ENCODE peak calls at places on chromosomes 3 and 15, in ten cellular contexts. C is GM23338, U is esophagus squamous epithelium, M is cardiac muscle cell, Q is fibroblast of lung, W is suprapubic skin, K is adrenal gland, H is keratinocyte, Y is DND-41, L is heart right ventricle. N is an unnamed sample. For H3K36me3, the result is how much of the 10 kb centered on the place peaks cover.

GRCh38 chr3:110343945-110344344 is 727.7 kb upstream of the NECTIN3 start:
- DNase-seq in C (no peak), U (no peak), M (no peak), Q (peak), W (no peak), K (no peak), H (no peak), Y (no peak), L (no peak), N (no peak)

GRCh38 chr3:78908236-78908635 is 859.6 kb downstream of the ROBO1 start:
- DNase-seq in C (no peak), U (no peak), M (no peak), Q (peak), W (no peak), K (no peak), H (no peak), Y (no peak), L (no peak), N (no peak)

GRCh38 chr3:171225101-171225674 is 198.7 kb upstream of the SLC2A2 start:
- DNase-seq in C (no peak), U (no peak), M (no peak), Q (no peak), W (no peak), K (no peak), H (no peak), Y (no peak), L (no peak), N (no peak)

GRCh38 chr3:155078959-155079794 is 942 bp upstream of the MME start:
- DNase-seq in C (peak), U (no peak), M (no peak), Q (no peak), W (no peak), K (no peak), H (no peak), Y (peak), L (no peak), N (no peak)

GRCh38 chr15:75669191-75669878 is 21.6 kb downstream of the SNX33 start:
- DNase-seq in C (no peak), U (no peak), M (no peak), Q (peak), W (no peak), K (no peak), H (peak), Y (no peak), L (no peak), N (no peak)

GRCh38 chr15:100093211-100094126 is 248.3 kb downstream of the ADAMTS17 start:
- DNase-seq in C (no peak), U (no peak), M (no peak), Q (peak), W (no peak), K (no peak), H (peak), Y (no peak), L (no peak), N (no peak)

GRCh38 chr15:25876231-25877140 is 13.4 kb upstream of the ATP10A start:
- DNase-seq in C (no peak), U (no peak), M (no peak), Q (no peak), W (no peak), K (no peak), H (no peak), Y (no peak), L (no peak), N (no peak)

GRCh38 chr15:77025471-77025901 is 30.6 kb downstream of the PSTPIP1 start:
- DNase-seq in C (no peak), U (no peak), M (no peak), Q (no peak), W (peak), K (no peak), H (no peak), Y (no peak), L (no peak), N (no peak)

GRCh38 chr3:71681224-71681668 is 44.0 kb downstream of the EIF4E3 start:
- DNase-seq in C (peak), U (no peak), M (peak), Q (peak), W (no peak), K (peak), H (no peak), Y (peak), L (peak), N (peak)

GRCh38 chr3:41893977-41894376 is 67.9 kb downstream of the ULK4 start:
- DNase-seq in C (peak), U (no peak), M (peak), Q (peak), W (no peak), K (peak), H (no peak), Y (no peak), L (no peak), N (no peak)

GRCh38 chr15:44726568-44727461 is 9.5 kb upstream of the TRIM69 start:
- DNase-seq in C (peak), U (peak), M (no peak), Q (peak), W (no peak), K (peak), H (peak), Y (peak), L (no peak), N (peak)

GRCh38 chr3:45690331-45691035 is 1.3 kb downstream of the SACM1L start:
- DNase-seq in C (no peak), U (no peak), M (no peak), Q (peak), W (no peak), K (no peak), H (no peak), Y (no peak), L (no peak), N (no peak)

GRCh38 chr3:46276497-46277099 is 34.3 kb downstream of the CCR3 start:
- DNase-seq in C (peak), U (no peak), M (peak), Q (no peak), W (no peak), K (peak), H (peak), Y (peak), L (peak), N (peak)

GRCh38 chr15:64263567-64263966 is 92.4 kb downstream of the CSNK1G1 start:
- DNase-seq in C (no peak), U (no peak), M (no peak), Q (no peak), W (no peak), K (no peak), H (no peak), Y (no peak), L (no peak), N (no peak)

GRCh38 chr15:86611392-86612040 is 531.8 kb downstream of the AGBL1 start:
- DNase-seq in C (peak), U (no peak), M (no peak), Q (peak), W (no peak), K (no peak), H (no peak), Y (peak), L (no peak), N (peak)

GRCh38 chr15:83039206-83039605 is 27.8 kb upstream of the C15orf40 start:
- DNase-seq in C (no peak), U (no peak), M (no peak), Q (peak), W (no peak), K (no peak), H (no peak), Y (no peak), L (no peak), N (no peak)

DNA sequence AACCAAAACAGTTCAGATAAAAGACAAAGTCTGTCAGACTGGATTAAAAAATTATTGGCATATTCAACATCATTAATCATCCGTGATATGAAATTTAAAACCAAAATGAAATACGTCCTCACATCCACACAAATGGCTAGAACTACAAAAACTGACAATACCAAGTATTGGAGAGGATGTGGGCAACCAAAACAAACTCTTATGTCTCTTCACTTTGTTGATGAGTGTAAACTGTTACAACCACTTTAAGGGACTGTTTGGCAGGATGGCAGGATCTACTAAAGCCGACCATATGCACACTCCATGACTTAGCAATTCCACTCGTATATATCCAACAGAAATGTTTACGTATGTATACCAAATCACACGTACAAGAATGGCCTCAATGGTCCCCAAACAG is 24.8 kb upstream of the C15orf40 start:
- DNase-seq in C (no peak), U (no peak), M (no peak), Q (no peak), W (no peak), K (no peak), H (no peak), Y (no peak), L (no peak), N (no peak)
- H3K36me3 ChIP-seq in C (under half), U (under half), M (under half), Q (under half), W (under half), K (under half), H (under half), Y (half or more), L (under half), N (under half)

GRCh38 chr15:90916461-90916860 is 13.4 kb downstream of the MAN2A2 start:
- DNase-seq in C (no peak), U (no peak), M (no peak), Q (no peak), W (no peak), K (no peak), H (no peak), Y (no peak), L (no peak), N (no peak)

GRCh38 chr15:90915808-90916440 is 12.8 kb downstream of the MAN2A2 start:
- DNase-seq in C (peak), U (peak), M (no peak), Q (peak), W (no peak), K (peak), H (no peak), Y (no peak), L (peak), N (no peak)

GRCh38 chr15:90918835-90919234 is 13.5 kb downstream of the HDDC3 start:
- DNase-seq in C (no peak), U (no peak), M (no peak), Q (no peak), W (no peak), K (no peak), H (no peak), Y (no peak), L (no peak), N (no peak)

GRCh38 chr15:90918034-90918788 is 14.1 kb downstream of the HDDC3 start:
- DNase-seq in C (no peak), U (no peak), M (no peak), Q (no peak), W (no peak), K (no peak), H (no peak), Y (no peak), L (no peak), N (no peak)

GRCh38 chr15:90917569-90917968 is 14.5 kb downstream of the MAN2A2 start:
- DNase-seq in C (no peak), U (no peak), M (no peak), Q (no peak), W (no peak), K (no peak), H (no peak), Y (no peak), L (no peak), N (no peak)
- H3K36me3 ChIP-seq in C (under half), U (under half), M (under half), Q (under half), W (half or more), K (half or more), H (under half), Y (half or more), L (under half), N (half or more)

GRCh38 chr3:52204337-52205073 is 6.5 kb downstream of the ALAS1 start:
- DNase-seq in C (no peak), U (no peak), M (no peak), Q (no peak), W (no peak), K (no peak), H (no peak), Y (no peak), L (no peak), N (no peak)
- H3K36me3 ChIP-seq in C (half or more), U (under half), M (half or more), Q (under half), W (half or more), K (half or more), H (under half), Y (half or more), L (under half), N (half or more)

GRCh38 chr3:47409284-47409683 is 28.5 kb downstream of the PTPN23 start:
- DNase-seq in C (no peak), U (no peak), M (no peak), Q (no peak), W (no peak), K (no peak), H (no peak), Y (no peak), L (peak), N (no peak)

GRCh38 chr3:47407896-47408838 is 27.3 kb downstream of the PTPN23 start:
- DNase-seq in C (no peak), U (no peak), M (no peak), Q (no peak), W (no peak), K (peak), H (no peak), Y (no peak), L (no peak), N (no peak)

GRCh38 chr3:47409688-47410416 is 29.0 kb downstream of the PTPN23 start:
- DNase-seq in C (no peak), U (no peak), M (no peak), Q (no peak), W (no peak), K (peak), H (no peak), Y (no peak), L (no peak), N (no peak)

GRCh38 chr3:47410417-47410720 is 29.5 kb downstream of the PTPN23 start:
- DNase-seq in C (no peak), U (no peak), M (no peak), Q (no peak), W (no peak), K (peak), H (no peak), Y (no peak), L (no peak), N (no peak)

DNA sequence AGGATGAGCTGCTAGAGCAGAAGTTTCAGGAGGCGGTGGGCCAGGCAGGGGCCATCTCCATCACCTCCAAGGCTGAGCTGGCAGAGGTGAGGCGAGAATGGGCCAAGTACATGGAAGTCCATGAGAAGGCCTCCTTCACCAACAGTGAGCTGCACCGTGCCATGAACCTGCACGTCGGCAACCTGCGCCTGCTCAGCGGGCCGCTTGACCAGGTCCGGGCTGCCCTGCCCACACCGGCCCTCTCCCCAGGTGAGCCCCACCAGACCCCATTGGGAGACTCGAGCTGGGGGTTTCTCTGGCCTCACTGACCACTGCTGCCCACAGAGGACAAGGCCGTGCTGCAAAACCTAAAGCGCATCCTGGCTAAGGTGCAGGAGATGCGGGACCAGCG is 28.0 kb downstream of the PTPN23 start:
- DNase-seq in C (no peak), U (no peak), M (no peak), Q (no peak), W (no peak), K (peak), H (no peak), Y (no peak), L (no peak), N (no peak)
- H3K36me3 ChIP-seq in C (under half), U (half or more), M (under half), Q (under half), W (half or more), K (half or more), H (under half), Y (half or more), L (under half), N (under half)

GRCh38 chr3:49704629-49705028 is 14.9 kb downstream of the AMIGO3 start:
- DNase-seq in C (no peak), U (no peak), M (no peak), Q (no peak), W (no peak), K (no peak), H (no peak), Y (no peak), L (no peak), N (no peak)

GRCh38 chr3:49707113-49707480 is 12.4 kb downstream of the AMIGO3 start:
- DNase-seq in C (no peak), U (no peak), M (no peak), Q (peak), W (no peak), K (no peak), H (no peak), Y (no peak), L (no peak), N (no peak)

GRCh38 chr3:49703956-49704355 is 14.6 kb downstream of the RNF123 start:
- DNase-seq in C (no peak), U (no peak), M (no peak), Q (no peak), W (no peak), K (no peak), H (no peak), Y (no peak), L (no peak), N (no peak)

GRCh38 chr3:49705390-49705960 is 14.0 kb downstream of the AMIGO3 start:
- DNase-seq in C (no peak), U (no peak), M (no peak), Q (no peak), W (no peak), K (no peak), H (no peak), Y (no peak), L (no peak), N (no peak)

GRCh38 chr3:49706456-49707112 is 12.9 kb downstream of the AMIGO3 start:
- DNase-seq in C (no peak), U (no peak), M (no peak), Q (no peak), W (no peak), K (no peak), H (no peak), Y (no peak), L (no peak), N (no peak)
- H3K36me3 ChIP-seq in C (under half), U (under half), M (under half), Q (under half), W (under half), K (under half), H (under half), Y (under half), L (under half), N (under half)

GRCh38 chr3:52121813-52122212 is 32.4 kb downstream of the POC1A start:
- DNase-seq in C (no peak), U (no peak), M (no peak), Q (no peak), W (no peak), K (no peak), H (no peak), Y (no peak), L (no peak), N (no peak)
- H3K36me3 ChIP-seq in C (under half), U (under half), M (under half), Q (under half), W (under half), K (under half), H (under half), Y (half or more), L (under half), N (under half)

GRCh38 chr3:58170376-58170775 is 40.4 kb downstream of the DNASE1L3 start:
- DNase-seq in C (no peak), U (no peak), M (no peak), Q (no peak), W (no peak), K (no peak), H (no peak), Y (no peak), L (no peak), N (no peak)
- H3K36me3 ChIP-seq in C (under half), U (under half), M (under half), Q (under half), W (under half), K (under half), H (under half), Y (under half), L (under half), N (under half)

GRCh38 chr3:142497729-142498128 is 49.9 kb upstream of the XRN1 start:
- DNase-seq in C (no peak), U (no peak), M (no peak), Q (no peak), W (no peak), K (no peak), H (no peak), Y (no peak), L (no peak), N (no peak)

GRCh38 chr3:142502187-142502985 is 54.5 kb upstream of the XRN1 start:
- DNase-seq in C (no peak), U (no peak), M (no peak), Q (peak), W (no peak), K (no peak), H (no peak), Y (no peak), L (no peak), N (no peak)

GRCh38 chr3:142498397-142499180 is 50.8 kb upstream of the XRN1 start:
- DNase-seq in C (no peak), U (no peak), M (no peak), Q (peak), W (no peak), K (peak), H (no peak), Y (no peak), L (no peak), N (no peak)

GRCh38 chr3:142500211-142500610 is 52.4 kb upstream of the XRN1 start:
- DNase-seq in C (no peak), U (no peak), M (no peak), Q (no peak), W (no peak), K (no peak), H (no peak), Y (no peak), L (no peak), N (no peak)

GRCh38 chr3:142501004-142501926 is 53.4 kb upstream of the XRN1 start:
- DNase-seq in C (no peak), U (no peak), M (no peak), Q (peak), W (no peak), K (no peak), H (no peak), Y (no peak), L (no peak), N (no peak)
- H3K36me3 ChIP-seq in C (under half), U (under half), M (under half), Q (under half), W (half or more), K (under half), H (under half), Y (half or more), L (under half), N (under half)

GRCh38 chr15:66497502-66498455 is at the start of gene SNAPC5:
- DNase-seq in C (peak), U (peak), M (peak), Q (peak), W (peak), K (peak), H (peak), Y (peak), L (peak), N (peak)
- H3K36me3 ChIP-seq in C (half or more), U (under half), M (half or more), Q (under half), W (half or more), K (half or more), H (under half), Y (half or more), L (under half), N (half or more)

DNA sequence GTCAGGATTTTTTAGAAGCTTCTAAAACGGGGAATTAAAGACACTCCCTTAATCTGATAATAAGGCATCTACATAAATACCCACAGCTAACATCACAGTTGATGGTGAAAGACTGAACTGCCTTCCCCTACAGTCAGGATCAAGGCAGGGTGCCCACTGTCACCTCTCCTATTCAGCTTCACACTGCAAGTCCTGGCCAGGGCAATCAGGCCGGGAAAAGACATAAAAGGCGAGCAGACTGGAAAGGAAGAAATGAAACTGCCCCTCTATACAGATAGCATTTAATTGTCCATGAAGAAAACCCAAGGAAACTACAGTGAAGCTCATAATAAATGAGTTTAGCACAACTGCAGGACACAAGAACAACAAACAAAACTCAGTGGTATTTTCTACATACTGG is 61.7 kb downstream of the HERC2 start:
- DNase-seq in C (no peak), U (no peak), M (no peak), Q (no peak), W (no peak), K (no peak), H (no peak), Y (no peak), L (no peak), N (no peak)
- H3K36me3 ChIP-seq in C (under half), U (under half), M (under half), Q (under half), W (under half), K (under half), H (under half), Y (half or more), L (under half), N (under half)